ENCODE peak calls at places on chromosomes 4 and X, in nine cellular contexts. B, G, U, K, L, S, P, A and M are unnamed samples.
A peak's percentile ranks its signal among the peaks of the same experiment; 100 is the strongest.

GRCh38 chrX:73401591-73402266 is 45.1 kb upstream of the CDX4 start:
- DNase-seq in B (no peak), G (no peak), U (no peak), K (no peak), L (no peak), S (no peak), P (no peak), A (peak; percentile 50), M (no peak)

GRCh38 chr4:104901438-104901837 is 245.2 kb upstream of the TET2 start:
- DNase-seq in B (no peak), G (no peak), U (no peak), K (no peak), L (no peak), S (no peak), P (no peak), A (no peak), M (no peak)

GRCh38 chr4:120918788-120919187 is 3.7 kb downstream of the PRDM5 start:
- DNase-seq in B (peak; percentile 44), G (no peak), U (no peak), K (peak; percentile 36), L (no peak), S (no peak), P (no peak), A (no peak), M (no peak)

GRCh38 chr4:164239976-164240375 is 514.0 kb upstream of the SMIM31 start:
- DNase-seq in B (no peak), G (no peak), U (no peak), K (no peak), L (no peak), S (no peak), P (no peak), A (no peak), M (no peak)

GRCh38 chr4:111283066-111283677 is 660.3 kb upstream of the PITX2 start:
- DNase-seq in B (peak; percentile 21), G (peak; percentile 12), U (no peak), K (peak; percentile 24), L (peak; percentile 11), S (peak; percentile 72), P (peak; percentile 43), A (peak; percentile 77), M (peak; percentile 22)

GRCh38 chrX:20515841-20516461 is 249.2 kb upstream of the RPS6KA3 start:
- DNase-seq in B (no peak), G (peak; percentile 89), U (no peak), K (no peak), L (no peak), S (peak; percentile 22), P (peak; percentile 29), A (no peak), M (peak; percentile 16)

GRCh38 chrX:13427441-13428054 is 107.7 kb upstream of the ATXN3L start:
- DNase-seq in B (no peak), G (no peak), U (no peak), K (no peak), L (no peak), S (no peak), P (no peak), A (no peak), M (no peak)

GRCh38 chrX:21926527-21927278 is 13.8 kb upstream of the SMS start:
- DNase-seq in B (no peak), G (peak; percentile 95), U (no peak), K (no peak), L (no peak), S (peak; percentile 22), P (peak; percentile 76), A (no peak), M (no peak)

GRCh38 chrX:63128509-63128908 is 222.6 kb downstream of the SPIN4 start:
- DNase-seq in B (peak; percentile 21), G (peak; percentile 4), U (no peak), K (no peak), L (no peak), S (peak; percentile 16), P (no peak), A (peak; percentile 1), M (no peak)

GRCh38 chr4:41161355-41161754 is 53.0 kb downstream of the APBB2 start:
- DNase-seq in B (no peak), G (no peak), U (no peak), K (no peak), L (no peak), S (no peak), P (no peak), A (no peak), M (no peak)

GRCh38 chr4:185209031-185209851 is at the start of gene SNX25:
- DNase-seq in B (peak; percentile 92), G (peak; percentile 15), U (peak; percentile 70), K (peak; percentile 89), L (peak; percentile 78), S (peak; percentile 85), P (peak; percentile 85), A (peak; percentile 93), M (peak; percentile 93)